ENCODE peak calls at places on chromosomes 11 and 22, in four cellular contexts. One of them, this sample, is unnamed.

GRCh38 chr11:36372101-36372767 is 76.1 kb downstream of the PRR5L start:
- DNase-seq in GM12891: no peak
- DNase-seq in GM12878: no peak
- DNase-seq in K562: no peak
- DNase-seq in this sample: no peak

GRCh38 chr11:66192181-66192888 is 76.1 kb upstream of the RAB1B start:
- DNase-seq in K562: no peak
- DNase-seq in GM12878: no peak
- DNase-seq in GM12891: no peak
- DNase-seq in this sample: no peak

GRCh38 chr11:101974255-101974654 is 57.9 kb upstream of the ANGPTL5 start:
- DNase-seq in GM12878: no peak
- DNase-seq in K562: no peak
- DNase-seq in GM12891: no peak
- DNase-seq in this sample: no peak

GRCh38 chr11:99351620-99352019 is 330.9 kb downstream of the CNTN5 start:
- DNase-seq in GM12891: no peak
- DNase-seq in K562: no peak
- DNase-seq in GM12878: no peak
- DNase-seq in this sample: no peak

GRCh38 chr11:67351275-67352005 is 1.9 kb downstream of the POLD4 start:
- DNase-seq in GM12891: no peak
- DNase-seq in GM12878: no peak
- DNase-seq in K562: peak
- DNase-seq in this sample: peak

GRCh38 chr11:110098645-110099044 is 5.5 kb downstream of the ZC3H12C start:
- DNase-seq in GM12891: no peak
- DNase-seq in K562: no peak
- DNase-seq in GM12878: no peak
- DNase-seq in this sample: no peak

GRCh38 chr11:6587360-6587953 is 16.0 kb downstream of the RRP8 start:
- DNase-seq in GM12891: no peak
- DNase-seq in GM12878: no peak
- DNase-seq in K562: no peak
- DNase-seq in this sample: no peak

GRCh38 chr11:17563248-17563647 is 16.2 kb downstream of the OTOG start:
- DNase-seq in GM12891: no peak
- DNase-seq in GM12878: no peak
- DNase-seq in K562: no peak
- DNase-seq in this sample: peak

GRCh38 chr11:15507592-15507991 is 392.9 kb downstream of the INSC start:
- DNase-seq in GM12891: no peak
- DNase-seq in GM12878: no peak
- DNase-seq in K562: no peak
- DNase-seq in this sample: no peak

GRCh38 chr22:28141614-28142013 is 222.6 kb upstream of the PITPNB start:
- DNase-seq in K562: no peak
- DNase-seq in GM12878: no peak
- DNase-seq in GM12891: no peak
- DNase-seq in this sample: no peak

GRCh38 chr11:78821371-78822306 is 247.0 kb upstream of the NARS2 start:
- DNase-seq in K562: no peak
- DNase-seq in GM12891: no peak
- DNase-seq in GM12878: no peak
- DNase-seq in this sample: no peak

GRCh38 chr22:46735747-46736608 is 2.1 kb downstream of the CERK start:
- DNase-seq in GM12878: no peak
- DNase-seq in K562: no peak
- DNase-seq in GM12891: no peak
- DNase-seq in this sample: no peak

GRCh38 chr11:117232911-117233409 is 489 bp downstream of the RNF214 start:
- DNase-seq in GM12891: peak
- DNase-seq in K562: no peak
- DNase-seq in GM12878: no peak
- DNase-seq in this sample: no peak

GRCh38 chr22:44569516-44569915 is 71.5 kb upstream of the RTL6 start:
- DNase-seq in GM12891: no peak
- DNase-seq in K562: no peak
- DNase-seq in GM12878: no peak
- DNase-seq in this sample: no peak

GRCh38 chr11:2558402-2558801 is 113.6 kb downstream of the KCNQ1 start:
- DNase-seq in K562: no peak
- DNase-seq in GM12891: no peak
- DNase-seq in GM12878: no peak
- DNase-seq in this sample: no peak

GRCh38 chr11:102850973-102851745 is 7.8 kb upstream of the MMP3 start:
- DNase-seq in K562: no peak
- DNase-seq in GM12891: no peak
- DNase-seq in GM12878: no peak
- DNase-seq in this sample: no peak

GRCh38 chr11:17410606-17411379 is 22.3 kb upstream of the KCNJ11 start:
- DNase-seq in GM12878: no peak
- DNase-seq in K562: no peak
- DNase-seq in GM12891: no peak
- DNase-seq in this sample: no peak

GRCh38 chr11:110294509-110294908 is 1.9 kb downstream of the RDX start:
- DNase-seq in GM12878: no peak
- DNase-seq in GM12891: no peak
- DNase-seq in K562: no peak
- DNase-seq in this sample: no peak

GRCh38 chr11:8654503-8654902 is 28.0 kb downstream of the TRIM66 start:
- DNase-seq in K562: no peak
- DNase-seq in GM12878: no peak
- DNase-seq in GM12891: no peak
- DNase-seq in this sample: no peak

DNA sequence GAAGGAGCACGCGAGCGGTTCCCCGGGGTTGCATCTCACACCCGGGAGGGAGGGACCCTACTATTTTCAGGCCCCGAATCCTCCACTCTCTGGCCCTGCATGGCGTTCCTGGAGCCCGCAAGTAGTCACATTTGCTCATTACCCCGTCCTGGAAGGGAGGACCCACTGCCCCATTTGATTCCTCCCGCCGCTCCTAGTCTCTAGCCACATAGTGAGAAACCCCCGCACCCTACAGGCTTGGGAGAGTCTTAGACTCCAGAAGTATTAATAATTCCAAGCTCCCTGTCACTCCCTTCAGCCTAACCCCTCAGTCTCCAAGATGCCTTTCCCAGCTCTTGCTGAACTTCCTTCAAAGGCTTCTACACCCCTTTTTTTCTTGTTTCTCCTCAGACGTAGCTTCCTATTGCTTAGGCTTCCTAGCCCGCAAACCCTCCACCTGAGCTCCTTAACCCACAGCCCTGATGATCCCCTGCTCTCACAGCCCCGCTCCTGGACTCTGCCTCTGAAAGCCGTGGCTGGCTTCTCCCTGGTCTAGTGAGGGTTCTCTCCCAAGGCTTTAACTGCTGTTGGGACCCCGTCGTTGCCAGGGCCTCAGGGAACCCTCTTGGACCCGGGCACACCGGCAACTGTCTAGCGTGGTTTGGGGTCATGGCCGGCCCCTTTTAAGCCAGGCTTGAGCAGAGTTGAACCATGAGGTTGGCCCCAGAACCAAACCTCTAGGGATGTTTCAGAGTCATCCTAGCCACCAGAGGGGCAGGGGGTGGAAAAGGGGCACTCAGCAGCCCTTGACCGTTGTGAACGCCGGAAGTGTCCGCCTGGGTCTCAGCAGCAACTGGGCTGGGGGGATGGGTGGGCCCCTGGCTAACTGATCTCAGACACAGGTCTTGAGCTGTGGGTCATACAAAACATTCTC is 862 bp downstream of the GGA1 start:
- DNase-seq in GM12891: no peak
- DNase-seq in K562: peak
- DNase-seq in GM12878: no peak
- DNase-seq in this sample: no peak
- TF ChIP-seq SPI1 in GM12891: no peak
- TF ChIP-seq SPI1 in K562: no peak
- TF ChIP-seq SPI1 in GM12878: no peak
- TF ChIP-seq SPI1 in this sample: no peak

DNA sequence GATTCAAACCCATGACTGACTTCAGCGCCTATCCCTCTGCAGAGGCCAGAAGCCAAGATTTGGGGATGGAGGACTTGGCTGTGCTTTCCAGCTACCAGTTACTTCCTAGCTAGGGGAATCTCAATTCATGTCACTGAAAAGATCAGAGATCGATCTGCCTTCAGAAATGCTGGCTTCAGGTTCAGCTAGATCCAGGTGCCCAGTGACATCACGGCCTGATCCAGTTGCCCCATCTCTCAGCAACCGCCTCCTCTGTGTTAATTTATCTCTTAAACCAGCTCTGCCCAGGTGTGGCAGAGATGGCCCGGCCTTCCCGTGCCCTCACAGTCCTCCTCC is 24.2 kb downstream of the CYTH4 start:
- DNase-seq in GM12891: no peak
- DNase-seq in K562: no peak
- DNase-seq in GM12878: no peak
- DNase-seq in this sample: no peak
- TF ChIP-seq SPI1 in GM12891: no peak
- TF ChIP-seq SPI1 in K562: no peak
- TF ChIP-seq SPI1 in GM12878: no peak
- TF ChIP-seq SPI1 in this sample: no peak

GRCh38 chr22:19984201-19984753 is 32.3 kb downstream of the ARVCF start:
- DNase-seq in K562: no peak
- DNase-seq in GM12891: no peak
- DNase-seq in GM12878: no peak
- DNase-seq in this sample: no peak
- TF ChIP-seq SPI1 in K562: no peak
- TF ChIP-seq SPI1 in GM12891: no peak
- TF ChIP-seq SPI1 in GM12878: no peak
- TF ChIP-seq SPI1 in this sample: no peak

GRCh38 chr11:57732661-57733060 is 8.6 kb upstream of the SELENOH start:
- DNase-seq in GM12891: no peak
- DNase-seq in GM12878: no peak
- DNase-seq in K562: no peak
- DNase-seq in this sample: no peak
- TF ChIP-seq SPI1 in GM12891: no peak
- TF ChIP-seq SPI1 in GM12878: no peak
- TF ChIP-seq SPI1 in K562: no peak
- TF ChIP-seq SPI1 in this sample: no peak

GRCh38 chr11:46912526-46913150 is 5.7 kb downstream of the LRP4 start:
- DNase-seq in K562: peak
- DNase-seq in GM12878: no peak
- DNase-seq in GM12891: no peak
- DNase-seq in this sample: no peak
- TF ChIP-seq SPI1 in K562: no peak
- TF ChIP-seq SPI1 in GM12878: no peak
- TF ChIP-seq SPI1 in GM12891: no peak
- TF ChIP-seq SPI1 in this sample: no peak

GRCh38 chr22:31883989-31884388 is 60.3 kb upstream of the YWHAH start:
- DNase-seq in GM12878: no peak
- DNase-seq in K562: no peak
- DNase-seq in GM12891: no peak
- DNase-seq in this sample: no peak
- TF ChIP-seq SPI1 in GM12878: no peak
- TF ChIP-seq SPI1 in K562: no peak
- TF ChIP-seq SPI1 in GM12891: no peak
- TF ChIP-seq SPI1 in this sample: no peak

DNA sequence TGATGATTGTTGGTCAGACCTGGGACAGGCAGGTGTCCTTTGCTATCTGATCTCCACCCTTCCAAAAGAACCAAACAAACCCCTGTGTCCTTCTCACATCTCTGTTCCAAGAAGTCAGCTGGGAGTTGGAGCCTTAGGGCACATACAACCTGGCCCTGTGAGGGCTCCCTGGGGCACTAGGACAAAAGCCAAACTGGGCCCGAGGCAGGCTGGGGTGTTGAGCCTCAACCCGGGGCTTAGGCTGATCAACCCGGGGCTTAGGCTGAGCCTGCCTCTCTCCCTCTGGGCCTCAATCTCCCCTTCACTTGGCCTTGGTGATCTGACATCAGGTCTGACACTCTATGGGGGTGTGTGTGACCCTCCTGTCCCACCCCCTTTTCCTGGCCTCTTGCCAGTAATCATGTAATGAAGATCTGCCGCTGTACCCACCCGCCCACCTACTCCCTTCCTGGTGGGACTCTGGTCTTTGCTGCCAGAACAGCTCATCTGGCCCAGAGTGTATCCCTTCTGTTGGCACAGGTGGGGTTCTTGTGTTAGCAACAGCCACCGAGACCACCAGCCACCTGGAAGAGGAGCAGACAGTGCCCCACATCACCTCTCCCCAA is 22.8 kb upstream of the UVRAG start:
- DNase-seq in GM12878: no peak
- DNase-seq in K562: no peak
- DNase-seq in GM12891: no peak
- DNase-seq in this sample: no peak
- TF ChIP-seq SPI1 in GM12878: no peak
- TF ChIP-seq SPI1 in K562: no peak
- TF ChIP-seq SPI1 in GM12891: no peak
- TF ChIP-seq SPI1 in this sample: no peak

This sample was measured in HL-60.